ENCODE peak calls at places on chromosomes 7 and 10, in nine cellular contexts. One of them, this sample, is unnamed.

GRCh38 chr10:22433875-22434274 is 88.6 kb downstream of the SPAG6 start:
- DNase-seq in H1: no peak
- DNase-seq in IMR-90: peak
- DNase-seq in heart left ventricle: no peak
- DNase-seq in NB4: peak
- DNase-seq in HCT116: peak
- DNase-seq in stomach: no peak
- DNase-seq in uterus: no peak
- DNase-seq in gastrocnemius medialis: no peak
- DNase-seq in this sample: no peak

GRCh38 chr10:128274938-128275337 is 148.7 kb upstream of the MKI67 start:
- DNase-seq in NB4: peak
- DNase-seq in IMR-90: no peak
- DNase-seq in uterus: no peak
- DNase-seq in stomach: no peak
- DNase-seq in H1: no peak
- DNase-seq in HCT116: no peak
- DNase-seq in gastrocnemius medialis: peak
- DNase-seq in heart left ventricle: peak
- DNase-seq in this sample: no peak

GRCh38 chr7:12067156-12067831 is 143.8 kb upstream of the TMEM106B start:
- DNase-seq in NB4: peak
- DNase-seq in gastrocnemius medialis: no peak
- DNase-seq in uterus: peak
- DNase-seq in H1: peak
- DNase-seq in stomach: peak
- DNase-seq in HCT116: peak
- DNase-seq in heart left ventricle: no peak
- DNase-seq in IMR-90: peak
- DNase-seq in this sample: no peak

GRCh38 chr7:135877799-135878198 is 99.4 kb downstream of the MTPN start:
- DNase-seq in NB4: peak
- DNase-seq in stomach: no peak
- DNase-seq in uterus: no peak
- DNase-seq in IMR-90: peak
- DNase-seq in heart left ventricle: no peak
- DNase-seq in H1: no peak
- DNase-seq in HCT116: no peak
- DNase-seq in gastrocnemius medialis: no peak
- DNase-seq in this sample: no peak

GRCh38 chr10:132883391-132883881 is 58.9 kb downstream of the CFAP46 start:
- DNase-seq in heart left ventricle: peak
- DNase-seq in stomach: no peak
- DNase-seq in NB4: no peak
- DNase-seq in IMR-90: peak
- DNase-seq in uterus: peak
- DNase-seq in H1: no peak
- DNase-seq in HCT116: no peak
- DNase-seq in gastrocnemius medialis: peak
- DNase-seq in this sample: peak

GRCh38 chr10:31095677-31096076 is 64.0 kb upstream of the ZNF438 start:
- DNase-seq in HCT116: no peak
- DNase-seq in NB4: no peak
- DNase-seq in stomach: no peak
- DNase-seq in heart left ventricle: no peak
- DNase-seq in IMR-90: no peak
- DNase-seq in uterus: no peak
- DNase-seq in H1: no peak
- DNase-seq in gastrocnemius medialis: no peak
- DNase-seq in this sample: no peak

GRCh38 chr10:86775056-86775858 is 18.8 kb downstream of the BMPR1A start:
- DNase-seq in heart left ventricle: no peak
- DNase-seq in IMR-90: peak
- DNase-seq in H1: no peak
- DNase-seq in NB4: no peak
- DNase-seq in HCT116: no peak
- DNase-seq in uterus: no peak
- DNase-seq in gastrocnemius medialis: no peak
- DNase-seq in stomach: no peak
- DNase-seq in this sample: no peak

GRCh38 chr10:71621263-71621751 is 98.3 kb downstream of the C10orf105 start:
- DNase-seq in stomach: no peak
- DNase-seq in uterus: peak
- DNase-seq in IMR-90: no peak
- DNase-seq in heart left ventricle: no peak
- DNase-seq in HCT116: no peak
- DNase-seq in gastrocnemius medialis: peak
- DNase-seq in NB4: no peak
- DNase-seq in H1: no peak
- DNase-seq in this sample: peak

GRCh38 chr10:77493851-77494788 is 143.5 kb downstream of the KCNMA1 start:
- DNase-seq in NB4: no peak
- DNase-seq in stomach: no peak
- DNase-seq in heart left ventricle: no peak
- DNase-seq in IMR-90: peak
- DNase-seq in H1: no peak
- DNase-seq in gastrocnemius medialis: no peak
- DNase-seq in HCT116: peak
- DNase-seq in uterus: no peak
- DNase-seq in this sample: no peak

GRCh38 chr10:98377001-98377400 is 38.0 kb downstream of the PYROXD2 start:
- DNase-seq in NB4: no peak
- DNase-seq in gastrocnemius medialis: no peak
- DNase-seq in IMR-90: no peak
- DNase-seq in heart left ventricle: no peak
- DNase-seq in stomach: no peak
- DNase-seq in uterus: no peak
- DNase-seq in H1: no peak
- DNase-seq in HCT116: no peak
- DNase-seq in this sample: no peak

GRCh38 chr7:28957064-28957821 is 887 bp downstream of the TRIL start:
- DNase-seq in uterus: peak
- DNase-seq in IMR-90: no peak
- DNase-seq in NB4: no peak
- DNase-seq in H1: no peak
- DNase-seq in stomach: no peak
- DNase-seq in heart left ventricle: peak
- DNase-seq in HCT116: no peak
- DNase-seq in gastrocnemius medialis: no peak
- DNase-seq in this sample: peak

GRCh38 chr7:76372984-76373833 is 14.4 kb upstream of the YWHAG start:
- DNase-seq in heart left ventricle: no peak
- DNase-seq in stomach: no peak
- DNase-seq in IMR-90: peak
- DNase-seq in HCT116: no peak
- DNase-seq in H1: no peak
- DNase-seq in NB4: peak
- DNase-seq in uterus: peak
- DNase-seq in gastrocnemius medialis: no peak
- DNase-seq in this sample: no peak

GRCh38 chr10:67609996-67610793 is 85.8 kb downstream of the CTNNA3 start:
- DNase-seq in gastrocnemius medialis: no peak
- DNase-seq in IMR-90: peak
- DNase-seq in HCT116: no peak
- DNase-seq in uterus: no peak
- DNase-seq in stomach: no peak
- DNase-seq in H1: no peak
- DNase-seq in NB4: no peak
- DNase-seq in heart left ventricle: no peak
- DNase-seq in this sample: no peak
- TF ChIP-seq POLR2A in gastrocnemius medialis: no peak
- TF ChIP-seq POLR2A in IMR-90: no peak
- TF ChIP-seq POLR2A in HCT116: no peak
- TF ChIP-seq POLR2A in uterus: no peak
- TF ChIP-seq POLR2A in stomach: no peak
- TF ChIP-seq POLR2A in H1: no peak
- TF ChIP-seq POLR2A in NB4: no peak
- TF ChIP-seq POLR2A in heart left ventricle: no peak
- TF ChIP-seq POLR2A in this sample: no peak

DNA sequence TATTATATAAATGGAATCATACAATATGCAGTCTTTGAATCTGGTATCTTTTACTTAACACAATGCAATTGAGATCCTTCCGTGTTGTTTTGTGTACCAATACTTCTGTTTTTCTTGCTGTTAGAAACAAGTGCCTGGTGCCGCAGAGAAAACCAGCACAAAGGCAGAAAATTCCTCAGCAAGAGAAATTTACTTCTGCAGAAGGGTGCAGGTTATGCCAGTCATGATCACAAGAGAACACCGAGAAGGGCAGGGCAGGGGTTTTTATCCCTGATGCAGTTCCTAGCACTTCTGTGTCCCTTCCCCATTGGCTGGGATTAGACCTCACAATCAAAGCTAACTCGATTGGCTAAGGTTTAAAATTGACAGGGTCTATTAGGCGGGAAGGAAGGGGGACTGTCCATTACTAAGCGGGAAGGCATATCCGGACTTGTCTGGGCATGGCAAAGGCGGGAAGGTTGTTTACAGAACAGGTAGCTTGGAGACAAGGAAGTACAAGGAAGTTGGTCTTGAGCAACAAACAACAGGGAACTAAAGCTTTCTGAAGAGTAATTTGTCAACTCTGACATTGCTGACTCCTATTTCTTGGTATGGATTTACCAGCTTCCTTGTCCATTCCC is 2.4 kb upstream of the ZNF33B start:
- DNase-seq in heart left ventricle: no peak
- DNase-seq in gastrocnemius medialis: no peak
- DNase-seq in NB4: no peak
- DNase-seq in H1: no peak
- DNase-seq in stomach: no peak
- DNase-seq in HCT116: peak
- DNase-seq in uterus: no peak
- DNase-seq in IMR-90: no peak
- DNase-seq in this sample: no peak
- TF ChIP-seq POLR2A in heart left ventricle: no peak
- TF ChIP-seq POLR2A in gastrocnemius medialis: no peak
- TF ChIP-seq POLR2A in NB4: no peak
- TF ChIP-seq POLR2A in H1: no peak
- TF ChIP-seq POLR2A in stomach: no peak
- TF ChIP-seq POLR2A in HCT116: no peak
- TF ChIP-seq POLR2A in uterus: no peak
- TF ChIP-seq POLR2A in IMR-90: no peak
- TF ChIP-seq POLR2A in this sample: no peak

DNA sequence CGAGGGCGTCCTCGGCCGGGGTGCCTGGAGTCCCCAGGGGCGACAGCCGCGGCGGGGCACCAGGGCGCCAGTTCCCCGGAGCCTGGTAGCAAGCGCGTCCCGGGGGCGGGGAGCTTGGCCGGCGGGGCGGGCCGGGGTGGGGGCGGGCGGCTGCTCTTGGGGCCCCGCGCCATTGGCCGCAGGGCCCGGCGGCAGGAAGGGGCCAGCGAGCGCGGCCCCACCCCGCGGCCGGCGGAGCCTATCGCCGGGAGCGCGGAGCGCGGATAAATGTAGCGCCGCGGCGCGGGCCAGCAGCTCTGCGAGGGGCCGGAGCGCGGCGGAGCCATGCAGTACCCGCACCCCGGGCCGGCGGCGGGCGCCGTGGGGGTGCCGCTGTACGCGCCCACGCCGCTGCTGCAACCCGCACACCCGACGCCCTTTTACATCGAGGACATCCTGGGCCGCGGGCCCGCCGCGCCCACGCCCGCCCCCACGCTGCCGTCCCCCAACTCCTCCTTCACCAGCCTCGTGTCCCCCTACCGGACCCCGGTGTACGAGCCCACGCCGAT is at the start of gene HHEX:
- DNase-seq in NB4: peak
- DNase-seq in H1: no peak
- DNase-seq in uterus: no peak
- DNase-seq in stomach: peak
- DNase-seq in IMR-90: peak
- DNase-seq in gastrocnemius medialis: peak
- DNase-seq in heart left ventricle: peak
- DNase-seq in HCT116: peak
- DNase-seq in this sample: peak
- TF ChIP-seq POLR2A in NB4: peak
- TF ChIP-seq POLR2A in H1: no peak
- TF ChIP-seq POLR2A in uterus: peak
- TF ChIP-seq POLR2A in stomach: no peak
- TF ChIP-seq POLR2A in IMR-90: peak
- TF ChIP-seq POLR2A in gastrocnemius medialis: peak
- TF ChIP-seq POLR2A in heart left ventricle: peak
- TF ChIP-seq POLR2A in HCT116: peak
- TF ChIP-seq POLR2A in this sample: peak

GRCh38 chr7:100434297-100435144 is 1.8 kb downstream of the PPP1R35 start:
- DNase-seq in uterus: no peak
- DNase-seq in heart left ventricle: no peak
- DNase-seq in HCT116: no peak
- DNase-seq in NB4: peak
- DNase-seq in IMR-90: no peak
- DNase-seq in stomach: no peak
- DNase-seq in H1: no peak
- DNase-seq in gastrocnemius medialis: no peak
- DNase-seq in this sample: no peak

GRCh38 chr7:100432053-100432452 is 2.4 kb downstream of the MEPCE start:
- DNase-seq in IMR-90: no peak
- DNase-seq in H1: no peak
- DNase-seq in gastrocnemius medialis: no peak
- DNase-seq in NB4: no peak
- DNase-seq in stomach: no peak
- DNase-seq in heart left ventricle: no peak
- DNase-seq in HCT116: no peak
- DNase-seq in uterus: no peak
- DNase-seq in this sample: no peak

GRCh38 chr7:100432621-100433275 is 3.1 kb downstream of the MEPCE start:
- DNase-seq in HCT116: no peak
- DNase-seq in gastrocnemius medialis: no peak
- DNase-seq in H1: no peak
- DNase-seq in uterus: no peak
- DNase-seq in NB4: peak
- DNase-seq in IMR-90: no peak
- DNase-seq in stomach: no peak
- DNase-seq in heart left ventricle: no peak
- DNase-seq in this sample: no peak

GRCh38 chr7:100433276-100433591 is 3.1 kb downstream of the PPP1R35 start:
- DNase-seq in IMR-90: no peak
- DNase-seq in HCT116: no peak
- DNase-seq in uterus: no peak
- DNase-seq in gastrocnemius medialis: no peak
- DNase-seq in H1: no peak
- DNase-seq in heart left ventricle: no peak
- DNase-seq in stomach: no peak
- DNase-seq in NB4: peak
- DNase-seq in this sample: no peak

DNA sequence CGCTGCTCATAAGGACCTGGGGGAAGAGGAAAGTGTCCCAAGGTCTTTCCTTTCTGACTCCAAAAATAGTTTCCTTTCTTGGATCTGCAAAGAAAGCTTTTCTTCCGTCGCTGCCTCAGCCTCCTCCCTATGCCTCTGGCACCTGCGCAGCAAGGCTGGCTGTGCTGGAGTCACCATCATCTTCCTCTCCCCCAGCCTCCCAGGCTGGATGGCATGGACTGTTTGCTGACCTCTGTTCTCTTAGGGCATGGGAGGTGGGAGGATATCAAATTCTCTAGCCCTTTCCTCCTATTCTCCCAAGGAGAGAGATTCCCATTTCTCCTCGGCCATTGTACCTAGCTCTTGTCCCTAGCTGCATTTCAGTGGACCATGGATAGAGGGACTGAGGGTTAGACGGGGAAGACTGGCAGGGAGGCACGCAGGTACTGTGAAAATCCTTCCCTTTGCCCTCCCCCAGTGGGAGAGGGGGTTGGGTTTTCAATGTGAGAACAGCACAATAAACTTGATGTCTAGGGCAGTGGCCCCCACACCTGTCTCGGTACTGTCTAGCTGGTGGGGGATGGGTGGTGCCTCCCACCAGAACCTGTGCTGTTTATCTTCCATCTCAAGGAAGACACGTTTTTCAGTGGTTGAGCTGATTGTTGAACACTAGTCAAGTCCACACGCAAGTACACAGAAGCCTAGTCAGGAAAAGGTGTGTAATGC is 2.6 kb downstream of the PPP1R35 start:
- DNase-seq in H1: no peak
- DNase-seq in gastrocnemius medialis: no peak
- DNase-seq in uterus: no peak
- DNase-seq in stomach: no peak
- DNase-seq in HCT116: no peak
- DNase-seq in NB4: peak
- DNase-seq in heart left ventricle: no peak
- DNase-seq in IMR-90: no peak
- DNase-seq in this sample: no peak
- TF ChIP-seq POLR2A in H1: no peak
- TF ChIP-seq POLR2A in gastrocnemius medialis: no peak
- TF ChIP-seq POLR2A in uterus: no peak
- TF ChIP-seq POLR2A in stomach: no peak
- TF ChIP-seq POLR2A in HCT116: no peak
- TF ChIP-seq POLR2A in NB4: peak
- TF ChIP-seq POLR2A in heart left ventricle: no peak
- TF ChIP-seq POLR2A in IMR-90: no peak
- TF ChIP-seq POLR2A in this sample: no peak